ENCODE peak calls at places on chromosome 16, in seven cellular contexts. F, Q, E, R, N, S and P are unnamed samples.

GRCh38 chr16:51062039-51062438 is 89.0 kb downstream of the SALL1 start:
- DNase-seq in R (no peak), E (no peak), F (no peak), Q (no peak), S (no peak), N (no peak), P (no peak)

GRCh38 chr16:70473446-70474319 is 19.3 kb downstream of the FCSK start:
- DNase-seq in N (no peak), E (no peak), R (peak; percentile 51), F (no peak), S (no peak), Q (no peak), P (no peak)

GRCh38 chr16:84919267-84919666 is 92.1 kb downstream of the ZDHHC7 start:
- DNase-seq in E (no peak), Q (no peak), N (no peak), S (peak; percentile 69), R (no peak), F (no peak), P (no peak)

GRCh38 chr16:87550510-87550961 is 51.8 kb upstream of the JPH3 start:
- DNase-seq in S (no peak), R (peak; percentile 86), E (no peak), Q (no peak), N (peak; percentile 49), F (no peak), P (no peak)

GRCh38 chr16:4800290-4801041 is 2.0 kb downstream of the ROGDI start:
- DNase-seq in N (no peak), E (no peak), S (no peak), Q (peak; percentile 65), R (no peak), F (no peak), P (no peak)

GRCh38 chr16:69693916-69694315 is 32.4 kb downstream of the NQO1 start:
- DNase-seq in F (no peak), Q (no peak), E (no peak), N (no peak), S (no peak), R (no peak), P (no peak)

GRCh38 chr16:23482778-23483177 is 27.5 kb downstream of the GGA2 start:
- DNase-seq in R (no peak), S (no peak), Q (no peak), E (no peak), F (no peak), N (peak; percentile 23), P (no peak)

GRCh38 chr16:84583995-84584394 is 33.9 kb downstream of the COTL1 start:
- DNase-seq in S (no peak), E (no peak), R (no peak), Q (no peak), F (no peak), N (no peak), P (no peak)

GRCh38 chr16:74034862-74035261 is 261.8 kb upstream of the PSMD7 start:
- DNase-seq in S (peak; percentile 11), Q (no peak), N (no peak), E (no peak), R (peak; percentile 57), F (peak; percentile 68), P (no peak)

GRCh38 chr16:15949210-15950166 is at the start of gene ABCC1:
- DNase-seq in S (no peak), N (peak; percentile 52), Q (no peak), R (peak; percentile 95), E (no peak), F (peak; percentile 29), P (no peak)

GRCh38 chr16:55494994-55495421 is 13.9 kb upstream of the LPCAT2 start:
- DNase-seq in R (peak; percentile 77), S (peak; percentile 96), E (no peak), Q (peak; percentile 43), N (no peak), F (no peak), P (peak; percentile 90)

GRCh38 chr16:28846933-28847273 is 755 bp upstream of the TUFM start:
- DNase-seq in N (no peak), F (no peak), Q (no peak), E (no peak), R (no peak), S (peak; percentile 6), P (no peak)

GRCh38 chr16:50366126-50366525 is 2.7 kb downstream of the BRD7 start:
- DNase-seq in S (no peak), E (no peak), F (no peak), N (no peak), R (no peak), Q (no peak), P (no peak)

GRCh38 chr16:64215730-64216129 is 906.1 kb downstream of the CDH11 start:
- DNase-seq in R (no peak), F (no peak), Q (no peak), S (no peak), N (no peak), E (no peak), P (no peak)

GRCh38 chr16:25065899-25066298 is 45.6 kb upstream of the LCMT1 start:
- DNase-seq in S (no peak), F (no peak), N (no peak), R (peak; percentile 28), Q (no peak), E (no peak), P (no peak)

GRCh38 chr16:30761427-30761927 is 385 bp downstream of the CFAP119 start:
- DNase-seq in R (peak; percentile 72), F (peak; percentile 37), N (peak; percentile 39), Q (no peak), S (peak; percentile 20), E (no peak), P (peak; percentile 49)
- H3K36me3 ChIP-seq in R (peaks cover 29% of the 10 kb centered on the region), F (peaks cover 60% of the 10 kb centered on the region), N (peaks cover 34% of the 10 kb centered on the region), Q (peaks cover 33% of the 10 kb centered on the region), S (peaks cover 37% of the 10 kb centered on the region), E (peaks cover 69% of the 10 kb centered on the region), P (peaks cover 71% of the 10 kb centered on the region)

DNA sequence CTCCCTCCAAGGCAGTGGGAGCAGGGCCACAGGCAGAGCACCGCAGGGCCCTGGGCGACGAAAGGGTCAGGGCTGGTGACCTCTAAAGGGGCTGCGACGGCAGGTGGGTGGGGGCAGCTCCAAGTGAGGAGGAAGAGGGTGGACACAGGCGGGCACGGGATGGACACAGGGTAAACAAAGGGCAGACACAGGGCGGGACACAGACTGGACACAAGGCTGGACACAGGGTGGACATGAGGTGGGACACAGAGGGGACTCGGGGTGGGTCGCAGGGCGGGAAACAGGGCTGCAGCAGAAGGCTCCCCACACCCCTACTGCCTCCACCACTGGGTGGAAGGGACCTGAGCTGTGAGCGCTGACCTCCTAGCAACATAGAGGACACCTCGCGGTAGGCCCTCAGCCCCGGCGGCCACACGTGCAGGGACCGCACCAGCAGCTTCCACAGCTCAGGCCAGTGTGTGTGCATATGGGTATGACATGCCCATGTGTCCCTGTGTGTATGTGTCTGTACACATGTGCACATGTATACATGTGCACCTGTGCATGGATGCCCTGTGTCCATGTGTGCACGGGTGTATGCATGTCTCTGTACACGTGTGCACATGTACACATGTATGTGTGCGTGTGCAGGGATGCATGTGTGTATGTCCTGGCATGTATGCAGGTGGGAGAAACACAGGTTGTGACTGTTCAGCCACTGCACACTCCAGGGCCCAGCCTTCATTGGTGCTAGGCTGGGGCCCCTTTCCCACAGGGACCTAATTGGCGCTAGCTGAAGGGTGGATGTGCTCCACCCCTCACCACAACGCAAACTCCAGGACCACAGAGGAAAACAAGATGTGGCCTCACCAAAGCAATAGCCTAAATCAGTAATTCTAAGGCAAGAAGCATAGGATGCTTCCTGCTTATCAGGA is 7.6 kb downstream of the LMF1 start:
- DNase-seq in S (no peak), R (no peak), E (no peak), F (no peak), Q (no peak), N (no peak), P (no peak)
- H3K4me3 ChIP-seq in S (no peak overlapping the region), R (no peak overlapping the region), E (no peak overlapping the region), F (no peak overlapping the region), Q (no peak overlapping the region), N (no peak overlapping the region), P (no peak overlapping the region)

GRCh38 chr16:67157892-67158635 is 1.6 kb downstream of the TRADD start:
- DNase-seq in E (no peak), S (no peak), F (no peak), R (no peak), Q (no peak), N (no peak), P (no peak)
- H3K27me3 ChIP-seq in E (no peaks in the 10 kb centered on the region), S (peaks cover 1% of the 10 kb centered on the region), F (no peaks in the 10 kb centered on the region), R (no peaks in the 10 kb centered on the region), Q (no peaks in the 10 kb centered on the region), N (peaks cover 13% of the 10 kb centered on the region), P (no peaks in the 10 kb centered on the region)

GRCh38 chr16:8920676-8921625 is 38.8 kb downstream of the LITAFD start:
- DNase-seq in S (peak; percentile 32), Q (no peak), N (no peak), E (no peak), F (no peak), R (no peak), P (no peak)
- H3K36me3 ChIP-seq in S (peaks cover 43% of the 10 kb centered on the region), Q (peaks cover 26% of the 10 kb centered on the region), N (peaks cover 64% of the 10 kb centered on the region), E (peaks cover 69% of the 10 kb centered on the region), F (peaks cover 88% of the 10 kb centered on the region), R (peaks cover 54% of the 10 kb centered on the region), P (peaks cover 86% of the 10 kb centered on the region)

GRCh38 chr16:81739503-81739902 is 39.6 kb upstream of the PLCG2 start:
- DNase-seq in E (no peak), R (no peak), Q (no peak), N (no peak), S (no peak), F (no peak), P (no peak)
- H3K4me3 ChIP-seq in E (no peak overlapping the region), R (no peak overlapping the region), Q (no peak overlapping the region), N (no peak overlapping the region), S (no peak overlapping the region), F (no peak overlapping the region), P (no peak overlapping the region)